ENCODE peak calls at places on chromosome 11, in nine cellular contexts. One of them, this sample, is unnamed.

GRCh38 chr11:72240461-72241289 is 3.3 kb downstream of the PHOX2A start:
- DNase-seq in lower leg skin: peak; percentile 84
- DNase-seq in T-helper 2 cell: no peak
- DNase-seq in cardiac muscle cell: peak; percentile 22
- DNase-seq in hippocampal formation: no peak
- DNase-seq in IMR-90: no peak
- DNase-seq in CD4-positive, alpha-beta T cell: no peak
- DNase-seq in stimulated activated naive CD4-positive, alpha-beta T cell: no peak
- DNase-seq in NCI-H1105: no peak
- DNase-seq in this sample: no peak

GRCh38 chr11:134539285-134539684 is 127.2 kb upstream of the B3GAT1 start:
- DNase-seq in lower leg skin: peak; percentile 45
- DNase-seq in T-helper 2 cell: no peak
- DNase-seq in cardiac muscle cell: no peak
- DNase-seq in hippocampal formation: no peak
- DNase-seq in IMR-90: no peak
- DNase-seq in CD4-positive, alpha-beta T cell: no peak
- DNase-seq in stimulated activated naive CD4-positive, alpha-beta T cell: no peak
- DNase-seq in NCI-H1105: no peak
- DNase-seq in this sample: no peak

GRCh38 chr11:27447288-27447914 is 25.2 kb downstream of the LGR4 start:
- DNase-seq in lower leg skin: no peak
- DNase-seq in T-helper 2 cell: no peak
- DNase-seq in cardiac muscle cell: no peak
- DNase-seq in hippocampal formation: no peak
- DNase-seq in IMR-90: no peak
- DNase-seq in CD4-positive, alpha-beta T cell: no peak
- DNase-seq in stimulated activated naive CD4-positive, alpha-beta T cell: no peak
- DNase-seq in NCI-H1105: no peak
- DNase-seq in this sample: no peak

GRCh38 chr11:95453616-95454118 is 222.7 kb upstream of the SESN3 start:
- DNase-seq in lower leg skin: peak; percentile 87
- DNase-seq in T-helper 2 cell: no peak
- DNase-seq in cardiac muscle cell: no peak
- DNase-seq in hippocampal formation: peak; percentile 20
- DNase-seq in IMR-90: no peak
- DNase-seq in CD4-positive, alpha-beta T cell: no peak
- DNase-seq in stimulated activated naive CD4-positive, alpha-beta T cell: no peak
- DNase-seq in NCI-H1105: peak; percentile 71
- DNase-seq in this sample: no peak

GRCh38 chr11:110613526-110613925 is 98.7 kb downstream of the ARHGAP20 start:
- DNase-seq in lower leg skin: no peak
- DNase-seq in T-helper 2 cell: no peak
- DNase-seq in cardiac muscle cell: no peak
- DNase-seq in hippocampal formation: no peak
- DNase-seq in IMR-90: peak; percentile 19
- DNase-seq in CD4-positive, alpha-beta T cell: no peak
- DNase-seq in stimulated activated naive CD4-positive, alpha-beta T cell: no peak
- DNase-seq in NCI-H1105: no peak
- DNase-seq in this sample: no peak

GRCh38 chr11:109972181-109972715 is 120.9 kb upstream of the ZC3H12C start:
- DNase-seq in lower leg skin: no peak
- DNase-seq in T-helper 2 cell: no peak
- DNase-seq in cardiac muscle cell: peak; percentile 64
- DNase-seq in hippocampal formation: no peak
- DNase-seq in IMR-90: peak; percentile 9
- DNase-seq in CD4-positive, alpha-beta T cell: no peak
- DNase-seq in stimulated activated naive CD4-positive, alpha-beta T cell: no peak
- DNase-seq in NCI-H1105: no peak
- DNase-seq in this sample: no peak

GRCh38 chr11:121904148-121904547 is 211.9 kb downstream of the BLID start:
- DNase-seq in lower leg skin: no peak
- DNase-seq in T-helper 2 cell: no peak
- DNase-seq in cardiac muscle cell: no peak
- DNase-seq in hippocampal formation: no peak
- DNase-seq in IMR-90: no peak
- DNase-seq in CD4-positive, alpha-beta T cell: no peak
- DNase-seq in stimulated activated naive CD4-positive, alpha-beta T cell: no peak
- DNase-seq in NCI-H1105: no peak
- DNase-seq in this sample: no peak

GRCh38 chr11:33258631-33259184 is 1.5 kb downstream of the HIPK3 start:
- DNase-seq in lower leg skin: no peak
- DNase-seq in T-helper 2 cell: no peak
- DNase-seq in cardiac muscle cell: no peak
- DNase-seq in hippocampal formation: no peak
- DNase-seq in IMR-90: peak; percentile 56
- DNase-seq in CD4-positive, alpha-beta T cell: no peak
- DNase-seq in stimulated activated naive CD4-positive, alpha-beta T cell: no peak
- DNase-seq in NCI-H1105: peak; percentile 65
- DNase-seq in this sample: no peak

GRCh38 chr11:119205080-119205479 is 1.1 kb upstream of the CBL start:
- DNase-seq in lower leg skin: no peak
- DNase-seq in T-helper 2 cell: no peak
- DNase-seq in cardiac muscle cell: no peak
- DNase-seq in hippocampal formation: no peak
- DNase-seq in IMR-90: no peak
- DNase-seq in CD4-positive, alpha-beta T cell: no peak
- DNase-seq in stimulated activated naive CD4-positive, alpha-beta T cell: no peak
- DNase-seq in NCI-H1105: no peak
- DNase-seq in this sample: no peak

GRCh38 chr11:94838027-94838610 is 70.0 kb downstream of the AMOTL1 start:
- DNase-seq in lower leg skin: no peak
- DNase-seq in T-helper 2 cell: no peak
- DNase-seq in cardiac muscle cell: no peak
- DNase-seq in hippocampal formation: no peak
- DNase-seq in IMR-90: no peak
- DNase-seq in CD4-positive, alpha-beta T cell: no peak
- DNase-seq in stimulated activated naive CD4-positive, alpha-beta T cell: no peak
- DNase-seq in NCI-H1105: no peak
- DNase-seq in this sample: no peak

This sample was measured in CD8-positive, alpha-beta T cell.